ENCODE peak calls at places on chromosomes 6 and 20, in nine cellular contexts. J is central memory CD4-positive, alpha-beta T cell; O is fibroblast of lung; V is AG04450; K is NB4; Y is SW 1271; B is aorta; G is activated effector memory CD4-positive, alpha-beta T cell treated with Interleukin-2 at 50 U/mL for 16 hours; U is spleen. D is an unnamed sample.

GRCh38 chr6:30814137-30815084 is 69.9 kb upstream of the DDR1 start:
- DNase-seq in Y (no peak), B (no peak), G (peak; percentile 56), U (peak; percentile 82), J (peak; percentile 24), K (peak; percentile 74), O (peak; percentile 68), V (no peak), D (peak; percentile 16)

GRCh38 chr6:45436544-45437440 is 59.1 kb upstream of the SUPT3H start:
- DNase-seq in J (no peak), G (no peak), O (peak; percentile 74), Y (no peak), V (no peak), B (no peak), U (no peak), K (peak; percentile 94), D (no peak)

GRCh38 chr20:35883341-35883777 is 70.9 kb downstream of the SCAND1 start:
- DNase-seq in K (no peak), J (no peak), G (no peak), O (no peak), U (no peak), B (no peak), Y (no peak), V (no peak), D (no peak)

GRCh38 chr6:81863123-81863522 is 110.6 kb upstream of the TENT5A start:
- DNase-seq in K (no peak), J (no peak), G (no peak), B (no peak), V (no peak), U (no peak), O (no peak), Y (no peak), D (no peak)

GRCh38 chr20:9912858-9913434 is 74.1 kb upstream of the PAK5 start:
- DNase-seq in U (no peak), J (no peak), V (peak; percentile 3), O (peak; percentile 61), G (peak; percentile 1), B (no peak), K (peak; percentile 43), Y (peak; percentile 9), D (no peak)

GRCh38 chr6:169967687-169968086 is 216.3 kb downstream of the ERMARD start:
- DNase-seq in G (no peak), Y (no peak), U (no peak), B (no peak), O (no peak), J (no peak), K (no peak), V (no peak), D (no peak)

GRCh38 chr6:71330501-71330900 is 41.9 kb downstream of the OGFRL1 start:
- DNase-seq in U (no peak), B (no peak), K (no peak), O (no peak), G (no peak), V (no peak), J (no peak), Y (no peak), D (no peak)

GRCh38 chr6:150924808-150925654 is 59.5 kb downstream of the MTHFD1L start:
- DNase-seq in V (no peak), B (no peak), O (no peak), K (no peak), U (no peak), G (no peak), Y (no peak), J (no peak), D (no peak)

GRCh38 chr20:62356948-62357667 is 10.0 kb downstream of the LAMA5 start:
- DNase-seq in B (peak; percentile 90), Y (peak; percentile 60), K (no peak), U (no peak), J (no peak), G (no peak), O (peak; percentile 67), V (no peak), D (no peak)

GRCh38 chr6:37433657-37434271 is 743 bp downstream of the CMTR1 start:
- DNase-seq in K (no peak), B (peak; percentile 47), O (peak; percentile 19), G (no peak), U (no peak), V (no peak), Y (no peak), J (peak; percentile 44), D (no peak)

GRCh38 chr6:105608711-105609374 is 206.0 kb upstream of the PREP start:
- DNase-seq in B (no peak), K (no peak), G (no peak), J (no peak), U (no peak), Y (no peak), O (peak; percentile 67), V (peak; percentile 93), D (no peak)

GRCh38 chr6:141483561-141484061 is 649.1 kb upstream of the GJE1 start:
- DNase-seq in B (no peak), G (peak; percentile 16), Y (peak; percentile 34), O (peak; percentile 95), K (peak; percentile 95), U (no peak), V (peak; percentile 50), J (peak; percentile 84), D (peak; percentile 72)

GRCh38 chr6:41707565-41708200 is 27.7 kb downstream of the TFEB start:
- DNase-seq in J (peak; percentile 49), G (peak; percentile 29), B (peak; percentile 69), O (no peak), K (peak; percentile 71), U (peak; percentile 90), V (no peak), Y (no peak), D (peak; percentile 32)

GRCh38 chr20:1357921-1358671 is 29.2 kb upstream of the SDCBP2 start:
- DNase-seq in V (no peak), K (no peak), Y (no peak), J (no peak), O (peak; percentile 56), B (no peak), U (no peak), G (no peak), D (no peak)

GRCh38 chr6:26250806-26251075 is 114.3 kb upstream of the BTN3A2 start:
- DNase-seq in O (no peak), V (no peak), B (no peak), J (peak; percentile 61), G (no peak), K (no peak), U (no peak), Y (no peak), D (peak; percentile 15)

GRCh38 chr20:12177657-12178293 is 260.1 kb downstream of the BTBD3 start:
- DNase-seq in K (no peak), O (no peak), G (no peak), J (no peak), B (no peak), U (no peak), Y (no peak), V (no peak), D (no peak)

GRCh38 chr6:9484091-9484490 is 930.8 kb downstream of the TFAP2A start:
- DNase-seq in Y (no peak), U (no peak), B (no peak), O (peak; percentile 14), J (no peak), G (no peak), K (no peak), V (no peak), D (no peak)

GRCh38 chr6:147055821-147056392 is 148.3 kb upstream of the STXBP5 start:
- DNase-seq in O (no peak), K (no peak), B (no peak), U (no peak), Y (no peak), V (no peak), J (no peak), G (no peak), D (no peak)

GRCh38 chr6:24775520-24776058 is 852 bp downstream of the GMNN start:
- DNase-seq in V (no peak), K (peak; percentile 61), B (peak; percentile 46), G (peak; percentile 14), J (peak; percentile 19), Y (peak; percentile 17), O (peak; percentile 71), U (no peak), D (no peak)

GRCh38 chr6:104580452-104580851 is 279.3 kb downstream of the HACE1 start:
- DNase-seq in B (no peak), O (no peak), J (no peak), V (no peak), G (no peak), K (no peak), U (no peak), Y (no peak), D (no peak)

GRCh38 chr6:20688710-20689500 is 154.6 kb downstream of the CDKAL1 start:
- DNase-seq in V (no peak), J (no peak), Y (no peak), B (no peak), O (peak; percentile 66), G (no peak), K (no peak), U (no peak), D (no peak)

GRCh38 chr6:292506-293184 is 358 bp downstream of the DUSP22 start:
- DNase-seq in K (peak; percentile 91), O (peak; percentile 38), V (no peak), J (peak; percentile 66), B (peak; percentile 89), Y (no peak), U (peak; percentile 98), G (peak; percentile 77), D (peak; percentile 78)

GRCh38 chr6:112189494-112189893 is 64.9 kb downstream of the LAMA4 start:
- DNase-seq in U (no peak), O (peak; percentile 50), J (no peak), Y (no peak), K (no peak), B (no peak), V (no peak), G (no peak), D (no peak)

GRCh38 chr6:10272591-10272990 is 142.3 kb downstream of the TFAP2A start:
- DNase-seq in O (no peak), G (no peak), J (no peak), B (no peak), U (no peak), K (no peak), Y (no peak), V (no peak), D (no peak)

GRCh38 chr20:49823152-49823847 is 10.7 kb downstream of the SLC9A8 start:
- DNase-seq in U (no peak), Y (no peak), V (no peak), O (no peak), G (no peak), J (peak; percentile 74), K (no peak), B (no peak), D (peak; percentile 74)

GRCh38 chr6:168188310-168188973 is 109.4 kb upstream of the FRMD1 start:
- DNase-seq in Y (no peak), O (no peak), J (no peak), B (no peak), G (no peak), V (no peak), U (no peak), K (no peak), D (no peak)

GRCh38 chr20:2984956-2985661 is 58.3 kb upstream of the GNRH2 start:
- DNase-seq in O (peak; percentile 57), B (peak; percentile 46), G (no peak), J (no peak), K (peak; percentile 11), V (peak; percentile 32), U (no peak), Y (no peak), D (no peak)

D was measured in naive thymus-derived CD8-positive, alpha-beta T cell.